ENCODE peak calls at places on chromosomes 16 and 17, in four cellular contexts. N is HEK293T, S is K562, A is HepG2. T is an unnamed sample.

GRCh38 chr16:62067182-62067581 is 30.9 kb upstream of the CDH8 start:
- DNase-seq in N (no peak), S (no peak), A (no peak), T (no peak)

GRCh38 chr16:3054965-3055733 is 8.8 kb downstream of the MMP25 start:
- DNase-seq in N (no peak), S (no peak), A (no peak), T (no peak)

GRCh38 chr16:5381481-5381880 is 283.9 kb upstream of the EEF2KMT start:
- DNase-seq in N (no peak), S (no peak), A (no peak), T (no peak)

GRCh38 chr16:81861503-81861902 is 82.4 kb downstream of the PLCG2 start:
- DNase-seq in N (no peak), S (no peak), A (no peak), T (no peak)

GRCh38 chr16:65068151-65068740 is 53.6 kb downstream of the CDH11 start:
- DNase-seq in N (no peak), S (no peak), A (no peak), T (no peak)

GRCh38 chr17:80832266-80832676 is 159.4 kb upstream of the CHMP6 start:
- DNase-seq in N (peak), S (peak), A (no peak), T (peak)

GRCh38 chr17:61568219-61569072 is 22.6 kb downstream of the NACA2 start:
- DNase-seq in N (no peak), S (no peak), A (peak), T (no peak)

GRCh38 chr16:74064120-74064735 is 232.4 kb upstream of the PSMD7 start:
- DNase-seq in N (no peak), S (no peak), A (no peak), T (no peak)

GRCh38 chr17:42142371-42142896 is 12.4 kb downstream of the RAB5C start:
- DNase-seq in N (no peak), S (no peak), A (no peak), T (no peak)

GRCh38 chr16:2473425-2473926 is 1.5 kb upstream of the TBC1D24 start:
- DNase-seq in N (no peak), S (peak), A (no peak), T (peak)

GRCh38 chr17:9101356-9101755 is 80.0 kb downstream of the NTN1 start:
- DNase-seq in N (no peak), S (no peak), A (no peak), T (no peak)

GRCh38 chr17:28646039-28646754 is 1.2 kb upstream of the BLTP2 start:
- DNase-seq in N (no peak), S (peak), A (no peak), T (no peak)

GRCh38 chr17:69448431-69449102 is 34.1 kb downstream of the MAP2K6 start:
- DNase-seq in N (no peak), S (no peak), A (no peak), T (peak)

GRCh38 chr17:82956146-82956725 is 116.4 kb upstream of the ZNF750 start:
- DNase-seq in N (no peak), S (no peak), A (no peak), T (peak)

GRCh38 chr17:75430159-75430748 is 24.8 kb upstream of the GRB2 start:
- DNase-seq in N (no peak), S (no peak), A (peak), T (peak)

GRCh38 chr17:32755045-32755805 is 121.7 kb downstream of the MYO1D start:
- DNase-seq in N (peak), S (peak), A (peak), T (no peak)

GRCh38 chr17:41710472-41711090 is 1.6 kb upstream of the GAST start:
- DNase-seq in N (no peak), S (no peak), A (no peak), T (no peak)

GRCh38 chr16:80081851-80082250 is 458.9 kb upstream of the DYNLRB2 start:
- DNase-seq in N (no peak), S (no peak), A (no peak), T (no peak)

GRCh38 chr17:59427996-59428395 is 96.5 kb downstream of the YPEL2 start:
- DNase-seq in N (no peak), S (no peak), A (no peak), T (no peak)

GRCh38 chr16:3992297-3993051 is 112.0 kb upstream of the CREBBP start:
- DNase-seq in N (no peak), S (no peak), A (no peak), T (no peak)

GRCh38 chr16:31496670-31497069 is 11.5 kb downstream of the RUSF1 start:
- DNase-seq in N (no peak), S (no peak), A (no peak), T (no peak)

GRCh38 chr16:29815032-29815721 is 775 bp upstream of the PAGR1 start:
- DNase-seq in N (no peak), S (peak), A (no peak), T (peak)

GRCh38 chr16:85029413-85029794 is 1.8 kb downstream of the KIAA0513 start:
- DNase-seq in N (no peak), S (peak), A (no peak), T (no peak)

DNA sequence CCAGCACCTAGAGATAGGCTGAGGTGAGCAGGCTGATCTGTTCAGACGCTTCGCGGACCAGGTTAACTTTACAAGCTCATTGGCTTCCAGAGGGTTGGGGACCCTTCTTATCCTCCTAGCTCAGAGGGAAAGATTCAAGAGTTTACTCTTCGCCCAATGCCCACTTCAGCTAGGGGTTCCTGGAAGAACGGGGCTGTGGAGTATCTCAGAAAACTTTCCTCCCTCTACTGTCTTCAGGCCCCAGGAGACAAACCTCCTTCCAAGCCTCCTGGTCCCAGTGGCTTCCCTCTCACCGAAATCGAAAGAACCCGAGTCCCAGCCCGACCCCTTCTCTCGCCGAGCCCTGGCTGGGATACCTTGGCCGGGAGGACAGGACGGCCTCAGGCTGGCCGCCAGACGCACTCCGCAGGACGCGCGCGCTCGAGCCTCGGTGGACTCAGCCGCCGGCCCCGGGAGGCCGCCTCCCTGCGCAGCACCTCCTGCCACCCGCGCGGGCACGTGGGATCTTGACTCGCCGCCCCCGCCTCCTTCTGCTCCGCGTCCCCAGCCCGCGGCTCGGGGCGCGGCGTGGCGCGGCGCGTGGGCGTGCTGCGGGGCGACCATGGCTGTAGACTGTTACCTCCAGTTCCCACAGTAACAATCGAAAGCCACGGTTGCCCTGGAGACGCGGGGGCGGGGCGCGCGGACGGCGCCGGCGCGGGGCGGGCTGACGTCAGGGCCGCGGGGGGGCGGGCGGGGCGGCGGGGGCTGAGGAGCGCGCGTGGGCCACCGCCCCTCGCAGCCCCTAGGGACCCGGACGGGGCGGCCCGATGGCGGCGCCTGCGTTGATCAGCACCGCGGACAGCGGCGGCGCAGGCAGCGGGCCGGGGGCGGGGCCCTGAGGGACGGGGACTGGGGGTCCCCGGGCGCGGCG is 5.3 kb upstream of the HIC1 start:
- DNase-seq in N (peak), S (peak), A (no peak), T (peak)
- TF ChIP-seq ELF4 in N (no peak), S (no peak), A (no peak), T (no peak)

DNA sequence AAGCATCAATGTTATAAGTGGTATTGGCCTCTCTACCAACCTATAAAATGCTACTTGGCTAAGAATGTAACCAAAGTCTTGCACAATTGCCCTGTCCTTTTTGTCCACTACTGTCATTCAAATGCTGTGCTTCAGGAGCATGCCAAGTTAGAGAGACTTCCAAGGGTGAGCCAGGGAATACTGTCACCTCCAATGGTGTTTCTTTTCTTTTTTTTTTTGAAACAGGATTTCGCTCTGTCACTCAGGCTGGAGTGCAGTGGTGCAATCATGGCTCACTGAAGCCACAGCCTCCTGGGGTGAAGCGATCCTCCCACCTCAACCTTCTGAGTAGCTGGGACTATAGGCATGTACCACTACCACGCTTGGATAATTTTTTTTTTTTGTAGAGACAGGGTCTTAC is 43.7 kb upstream of the ERN1 start:
- DNase-seq in N (no peak), S (no peak), A (no peak), T (no peak)
- TF ChIP-seq ELF4 in N (no peak), S (no peak), A (no peak), T (no peak)

GRCh38 chr17:17767096-17767470 is 69.7 kb downstream of the SREBF1 start:
- DNase-seq in N (no peak), S (no peak), A (no peak), T (no peak)
- TF ChIP-seq ELF4 in N (no peak), S (no peak), A (no peak), T (no peak)

GRCh38 chr16:53456625-53457024 is 22.4 kb downstream of the RBL2 start:
- DNase-seq in N (no peak), S (no peak), A (no peak), T (no peak)

GRCh38 chr16:53458623-53459022 is 24.4 kb downstream of the RBL2 start:
- DNase-seq in N (no peak), S (peak), A (no peak), T (no peak)

DNA sequence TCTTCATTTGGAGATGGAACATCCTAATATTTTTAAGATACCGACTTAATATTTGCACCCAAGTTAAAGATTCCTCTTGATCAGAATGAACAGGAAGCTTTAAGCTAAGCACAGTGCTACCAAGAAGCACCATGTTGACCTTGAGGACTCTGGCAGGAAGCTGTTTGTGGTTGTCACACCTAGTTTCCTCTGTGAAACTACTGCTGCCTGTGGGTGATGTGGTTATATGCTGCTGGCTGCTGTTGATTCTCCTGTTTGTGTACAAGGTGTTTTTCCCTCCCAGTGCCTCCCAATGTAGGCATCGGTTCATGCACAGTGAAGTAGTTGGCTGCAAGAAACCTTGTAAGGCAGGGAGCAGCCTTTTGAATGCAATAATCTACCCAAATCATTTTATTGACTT is 23.4 kb downstream of the RBL2 start:
- DNase-seq in N (no peak), S (no peak), A (no peak), T (no peak)
- TF ChIP-seq ELF4 in N (no peak), S (no peak), A (no peak), T (no peak)

DNA sequence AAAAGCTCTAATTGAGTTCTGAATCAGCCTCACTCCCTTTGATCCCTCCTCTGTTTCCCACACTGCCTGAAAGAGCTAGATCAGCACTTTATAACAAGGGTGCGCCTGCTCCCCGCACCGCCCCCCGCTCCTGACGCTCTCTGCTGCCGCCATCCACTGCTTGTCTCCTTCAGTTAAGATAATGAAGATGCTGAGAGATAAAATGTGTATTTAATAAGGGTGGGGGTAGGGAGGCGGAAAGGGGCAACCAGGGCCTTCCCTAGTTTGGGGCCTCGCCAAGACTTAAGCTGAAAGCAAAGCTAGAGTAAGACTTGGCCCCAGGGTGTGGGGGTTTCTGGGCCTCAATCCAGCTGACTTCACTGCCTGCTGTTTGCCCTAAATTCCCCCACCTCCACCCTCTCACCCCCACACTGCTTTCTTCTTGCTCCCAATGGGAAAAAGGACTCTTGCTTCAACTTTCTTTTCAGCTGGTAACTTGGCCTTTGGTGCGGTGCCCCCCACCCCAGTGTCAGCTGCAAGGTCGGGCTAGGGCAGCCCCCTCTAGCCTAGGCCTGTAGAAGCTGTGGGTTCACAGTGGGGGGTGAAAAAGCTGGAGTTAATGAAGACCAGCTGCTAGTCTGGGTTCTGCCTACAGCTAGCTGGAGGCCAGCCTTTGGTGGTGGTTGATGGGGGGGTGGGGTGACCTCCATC is 1.8 kb upstream of the RARA start:
- DNase-seq in N (no peak), S (peak), A (no peak), T (no peak)
- TF ChIP-seq ELF4 in N (no peak), S (no peak), A (no peak), T (no peak)